ENCODE peak calls at places on chromosome 5, in nine cellular contexts. O is aorta, W is tibial artery, K is IMR-90, P is GM23338, H is fibroblast of lung, T is H9, G is A549, L is hepatocyte. R is an unnamed sample. For H3K4me1, the result is how much of the 10 kb centered on the place peaks cover.

GRCh38 chr5:112968411-112969106 is 8.0 kb upstream of the DCP2 start:
- DNase-seq in L (peak), G (peak), K (peak), H (no peak), P (no peak), O (no peak), W (no peak), T (no peak), R (no peak)

GRCh38 chr5:91941590-91941989 is 558.5 kb upstream of the ARRDC3 start:
- DNase-seq in W (no peak), T (no peak), H (no peak), K (no peak), G (no peak), O (no peak), L (no peak), P (peak), R (no peak)

GRCh38 chr5:76662521-76662920 is 39.3 kb upstream of the F2RL2 start:
- DNase-seq in O (no peak), L (no peak), T (no peak), H (no peak), G (no peak), P (no peak), K (no peak), W (no peak), R (no peak)

GRCh38 chr5:88967633-88968585 is 84.9 kb upstream of the MEF2C start:
- DNase-seq in H (no peak), O (no peak), W (no peak), L (no peak), K (no peak), P (no peak), T (no peak), G (no peak), R (no peak)

GRCh38 chr5:154608531-154609011 is 130.5 kb upstream of the HAND1 start:
- DNase-seq in H (no peak), W (peak), P (peak), G (no peak), O (no peak), L (no peak), T (peak), K (no peak), R (no peak)

GRCh38 chr5:155943516-155944407 is 383.2 kb upstream of the SGCD start:
- DNase-seq in L (peak), G (peak), P (peak), K (peak), W (no peak), O (peak), H (peak), T (peak), R (peak)

GRCh38 chr5:139637438-139638089 is 10.6 kb upstream of the CXXC5 start:
- DNase-seq in L (peak), O (peak), T (peak), G (no peak), W (peak), K (peak), P (peak), H (peak), R (peak)

GRCh38 chr5:123207852-123208251 is 118.8 kb downstream of the PRDM6 start:
- DNase-seq in L (no peak), O (no peak), P (no peak), H (no peak), K (peak), W (no peak), G (no peak), T (no peak), R (no peak)

GRCh38 chr5:172496671-172497371 is 42.5 kb upstream of the SH3PXD2B start:
- DNase-seq in O (peak), P (no peak), L (no peak), G (no peak), H (no peak), W (peak), T (peak), K (no peak), R (no peak)

GRCh38 chr5:178249191-178249989 is 16.8 kb upstream of the PHYKPL start:
- DNase-seq in K (peak), P (no peak), L (no peak), H (peak), G (no peak), O (no peak), T (no peak), W (no peak), R (no peak)

GRCh38 chr5:54651482-54652076 is 134.0 kb downstream of the SNX18 start:
- DNase-seq in O (peak), T (no peak), P (no peak), L (peak), G (no peak), K (peak), W (peak), H (peak), R (no peak)

GRCh38 chr5:55141945-55142690 is 17.9 kb upstream of the GPX8 start:
- DNase-seq in P (no peak), G (no peak), L (no peak), T (no peak), O (no peak), K (no peak), H (no peak), W (no peak), R (no peak)

GRCh38 chr5:172919525-172920446 is 39.4 kb upstream of the RPL26L1 start:
- DNase-seq in H (peak), P (no peak), T (no peak), G (no peak), O (peak), W (peak), L (no peak), K (peak), R (no peak)

GRCh38 chr5:78983601-78984000 is 1.5 kb downstream of the ARSB start:
- DNase-seq in H (no peak), W (no peak), L (no peak), T (no peak), K (no peak), O (no peak), P (no peak), G (no peak), R (no peak)

GRCh38 chr5:137115152-137115551 is 384.0 kb downstream of the SPOCK1 start:
- DNase-seq in W (no peak), P (no peak), T (no peak), O (no peak), G (no peak), K (no peak), L (no peak), H (no peak), R (no peak)

GRCh38 chr5:61332369-61332745 is 299 bp downstream of the ZSWIM6 start:
- DNase-seq in L (peak), H (no peak), G (no peak), O (peak), W (peak), K (no peak), P (peak), T (no peak), R (peak)

GRCh38 chr5:154898210-154898609 is 39.8 kb downstream of the CNOT8 start:
- DNase-seq in G (no peak), P (no peak), K (no peak), L (no peak), H (no peak), T (no peak), O (peak), W (peak), R (no peak)

GRCh38 chr5:154472871-154473580 is 5.0 kb downstream of the HAND1 start:
- DNase-seq in G (no peak), T (peak), K (no peak), H (no peak), P (peak), O (no peak), L (no peak), W (no peak), R (no peak)

GRCh38 chr5:74378464-74378863 is 262.1 kb downstream of the ENC1 start:
- DNase-seq in L (no peak), O (no peak), H (no peak), W (no peak), T (no peak), K (peak), P (no peak), G (no peak), R (no peak)

GRCh38 chr5:2702096-2702879 is 49.2 kb downstream of the IRX2 start:
- DNase-seq in P (no peak), T (no peak), O (no peak), L (no peak), W (no peak), H (no peak), G (no peak), K (no peak), R (no peak)

GRCh38 chr5:149946118-149946517 is 1.5 kb upstream of the PDE6A start:
- DNase-seq in H (no peak), O (no peak), L (peak), P (no peak), W (no peak), T (no peak), K (no peak), G (no peak), R (no peak)

GRCh38 chr5:32173394-32174010 is 617 bp downstream of the GOLPH3 start:
- DNase-seq in H (peak), G (peak), L (peak), P (peak), W (peak), K (peak), T (peak), O (peak), R (peak)

GRCh38 chr5:83632874-83633273 is 87.8 kb downstream of the HAPLN1 start:
- DNase-seq in G (peak), K (peak), T (no peak), O (no peak), H (peak), P (no peak), L (no peak), W (no peak), R (no peak)

GRCh38 chr5:167684251-167684650 is 607.2 kb upstream of the WWC1 start:
- DNase-seq in P (no peak), T (no peak), O (no peak), G (no peak), L (no peak), W (no peak), H (no peak), K (peak), R (no peak)

GRCh38 chr5:138018844-138019243 is 14.0 kb downstream of the FAM13B start:
- DNase-seq in L (no peak), W (no peak), T (no peak), O (no peak), K (peak), G (no peak), P (peak), H (no peak), R (no peak)

GRCh38 chr5:116454417-116454927 is 120.2 kb downstream of the SEMA6A start:
- DNase-seq in T (no peak), K (peak), L (peak), G (no peak), H (peak), W (no peak), P (no peak), O (peak), R (no peak)

GRCh38 chr5:83133797-83134196 is 56.5 kb downstream of the XRCC4 start:
- DNase-seq in G (no peak), H (no peak), L (no peak), W (no peak), P (no peak), O (no peak), K (no peak), T (no peak), R (no peak)

GRCh38 chr5:932628-933250 is 40.1 kb downstream of the TRIP13 start:
- DNase-seq in T (no peak), O (no peak), G (no peak), W (no peak), L (no peak), K (peak), P (no peak), H (peak), R (no peak)

GRCh38 chr5:10625700-10626472 is 62.0 kb downstream of the ANKRD33B start:
- DNase-seq in W (no peak), K (no peak), H (no peak), T (no peak), P (no peak), O (no peak), G (no peak), L (no peak), R (no peak)
- H3K4me1 ChIP-seq in W (under half), K (under half), H (under half), T (under half), P (under half), O (under half), G (under half), L (under half), R (under half)

DNA sequence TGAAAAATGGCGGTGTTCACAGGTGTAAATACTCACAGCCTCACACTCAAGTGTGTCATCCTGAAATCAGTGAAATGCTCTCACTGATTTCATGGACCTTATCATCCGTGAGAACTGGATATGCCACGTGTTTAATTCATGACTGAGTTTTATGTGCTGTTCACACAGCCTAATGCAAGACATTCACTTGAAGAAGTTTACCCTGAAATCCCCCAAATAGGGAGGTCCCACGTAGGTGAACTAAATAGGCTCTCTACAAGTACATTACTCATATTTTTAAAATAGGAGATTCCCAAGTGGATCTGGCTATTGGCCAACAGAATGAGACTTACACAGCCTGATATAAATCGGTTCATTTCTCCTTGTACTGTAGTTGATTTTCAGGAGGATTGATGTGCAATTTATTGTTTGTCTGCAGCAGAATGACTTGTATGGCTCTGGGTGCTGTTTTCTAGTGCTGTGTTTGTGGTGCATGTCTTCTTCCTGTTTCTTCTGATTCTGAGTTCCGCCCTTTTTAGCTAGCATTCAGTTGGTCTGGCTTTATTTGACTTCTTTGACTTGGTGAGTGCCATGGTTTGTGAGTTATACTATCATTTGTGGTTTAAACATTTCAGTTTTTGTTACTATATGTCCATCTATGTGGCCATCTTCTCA is 25.1 kb downstream of the TRIO start:
- DNase-seq in H (no peak), L (no peak), G (no peak), T (no peak), P (no peak), W (no peak), O (no peak), K (peak), R (no peak)
- H3K27ac ChIP-seq in H (no peak), L (peak), G (no peak), T (no peak), P (no peak), W (no peak), O (no peak), K (peak), R (no peak)

DNA sequence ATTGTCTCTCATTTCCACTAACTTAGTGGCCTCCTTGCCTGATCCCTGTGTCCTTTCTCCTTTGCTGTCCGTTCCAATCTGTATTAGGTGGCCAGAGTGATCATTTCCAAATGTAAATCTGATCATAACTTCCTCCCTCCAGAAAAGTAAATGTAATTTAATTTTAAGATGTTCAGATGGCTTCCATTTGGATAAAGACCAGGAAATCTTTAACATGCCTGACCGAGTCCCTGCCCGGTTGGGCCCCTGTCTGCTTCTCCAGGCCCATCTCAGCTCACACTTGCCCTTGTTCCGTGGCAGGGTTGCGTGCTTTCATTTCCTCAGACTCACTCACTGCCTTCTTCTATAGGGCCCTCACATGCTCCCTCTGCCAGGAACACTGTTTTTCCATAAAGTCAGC is 7.6 kb downstream of the MAP3K1 start:
- DNase-seq in T (no peak), L (no peak), H (peak), P (no peak), O (peak), K (no peak), W (no peak), G (no peak), R (no peak)
- H3K4me1 ChIP-seq in T (under half), L (under half), H (under half), P (under half), O (under half), K (under half), W (under half), G (under half), R (under half)

GRCh38 chr5:145681686-145682085 is 153.5 kb downstream of the PRELID2 start:
- DNase-seq in H (peak), O (peak), L (peak), T (peak), W (no peak), G (peak), P (peak), K (peak), R (peak)

GRCh38 chr5:145681216-145681615 is 153.9 kb downstream of the PRELID2 start:
- DNase-seq in G (no peak), P (no peak), W (no peak), H (no peak), L (no peak), O (no peak), T (no peak), K (no peak), R (no peak)

GRCh38 chr5:145678255-145678654 is 156.9 kb downstream of the PRELID2 start:
- DNase-seq in H (no peak), W (no peak), L (no peak), P (no peak), T (no peak), G (no peak), O (no peak), K (no peak), R (no peak)

GRCh38 chr5:145680744-145681143 is 154.4 kb downstream of the PRELID2 start:
- DNase-seq in G (no peak), T (no peak), K (no peak), L (no peak), W (no peak), O (no peak), H (no peak), P (no peak), R (peak)

GRCh38 chr5:145680169-145680568 is 155.0 kb downstream of the PRELID2 start:
- DNase-seq in T (peak), P (peak), G (no peak), K (no peak), L (no peak), W (no peak), H (no peak), O (no peak), R (no peak)
- H3K27ac ChIP-seq in T (no peak), P (no peak), G (no peak), K (no peak), L (no peak), W (no peak), H (no peak), O (no peak), R (no peak)

GRCh38 chr5:134082264-134082992 is 32.1 kb upstream of the TCF7 start:
- DNase-seq in O (no peak), P (no peak), L (no peak), G (no peak), H (no peak), W (no peak), T (no peak), K (no peak), R (no peak)

GRCh38 chr5:134084570-134084969 is 29.9 kb upstream of the TCF7 start:
- DNase-seq in W (no peak), G (no peak), P (no peak), O (no peak), K (no peak), H (peak), T (no peak), L (no peak), R (no peak)

GRCh38 chr5:134083517-134083916 is 31.0 kb upstream of the TCF7 start:
- DNase-seq in H (no peak), P (no peak), W (no peak), L (no peak), G (no peak), T (no peak), K (peak), O (no peak), R (no peak)

GRCh38 chr5:134085411-134085810 is 29.1 kb upstream of the TCF7 start:
- DNase-seq in H (no peak), W (no peak), L (no peak), K (no peak), T (no peak), O (no peak), G (no peak), P (no peak), R (no peak)

DNA sequence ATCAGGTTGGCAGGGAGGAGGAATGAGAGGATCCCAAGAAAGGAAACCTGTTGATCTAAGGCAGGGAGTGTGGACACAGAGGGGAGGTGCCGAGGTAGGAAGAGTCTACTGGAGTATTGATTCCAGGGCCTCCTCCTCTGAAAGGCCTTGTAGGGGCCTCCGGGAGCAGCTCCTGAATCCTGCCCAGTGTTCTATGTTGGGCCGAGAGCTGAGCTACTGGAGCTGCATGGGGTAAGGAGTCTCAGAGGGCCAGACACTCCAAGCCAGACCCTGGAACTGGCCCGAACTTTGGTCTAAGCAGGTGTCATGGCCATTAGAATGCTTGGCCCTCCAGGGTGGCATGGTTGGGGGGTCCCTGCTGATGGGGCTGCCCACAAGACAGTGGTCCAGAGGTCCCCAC is 30.3 kb upstream of the TCF7 start:
- DNase-seq in O (no peak), P (no peak), W (no peak), G (no peak), T (no peak), K (no peak), L (no peak), H (no peak), R (no peak)
- H3K4me1 ChIP-seq in O (under half), P (under half), W (under half), G (under half), T (under half), K (under half), L (under half), H (under half), R (under half)

GRCh38 chr5:110250790-110251189 is 475.7 kb downstream of the TMEM232 start:
- DNase-seq in O (no peak), T (no peak), G (no peak), W (no peak), P (no peak), L (no peak), K (no peak), H (no peak), R (no peak)
- H3K27ac ChIP-seq in O (no peak), T (no peak), G (no peak), W (no peak), P (no peak), L (no peak), K (no peak), H (no peak), R (no peak)

DNA sequence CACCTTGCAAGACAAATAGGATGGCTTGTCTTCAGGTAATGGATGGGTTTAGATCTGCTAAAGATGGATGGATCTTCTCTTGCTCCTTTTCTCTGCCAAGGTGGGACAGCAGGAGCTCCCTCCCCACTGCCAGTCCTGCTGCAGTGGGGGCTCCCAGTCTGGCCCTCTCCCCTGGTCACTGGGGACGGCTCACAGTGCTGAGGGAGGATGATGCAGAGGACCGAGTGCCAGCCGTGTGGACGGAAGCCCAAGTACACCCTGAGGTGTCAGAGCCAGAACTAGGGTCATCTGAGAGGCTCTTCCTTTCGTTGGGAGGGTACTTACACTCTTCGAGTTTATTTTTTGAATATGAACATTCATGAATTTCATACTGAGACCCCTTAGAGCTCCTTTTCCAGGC is 5.7 kb downstream of the CCDC69 start:
- DNase-seq in O (no peak), P (no peak), L (no peak), G (no peak), K (no peak), H (no peak), W (no peak), T (no peak), R (no peak)
- H3K4me1 ChIP-seq in O (under half), P (under half), L (under half), G (under half), K (under half), H (under half), W (under half), T (under half), R (under half)

R was measured in ovary.